ENCODE peak calls at places on chromosomes 3 and 15, in eight cellular contexts. T is HepG2, I is A549, F is endothelial cell of umbilical vein, X is GM12878, V is K562, O is H1, S is HCT116. U is an unnamed sample.

GRCh38 chr3:83034806-83035703 is 1273.6 kb upstream of the GBE1 start:
- DNase-seq in S (no peak), X (no peak), T (no peak), I (no peak), F (no peak), V (no peak), O (no peak), U (no peak)

GRCh38 chr3:42654331-42655201 is 1.1 kb downstream of the ZBTB47 start:
- DNase-seq in O (peak), X (no peak), T (peak), S (no peak), V (peak), I (peak), F (peak), U (peak)

GRCh38 chr3:167887096-167887495 is 151.6 kb downstream of the SERPINI1 start:
- DNase-seq in T (peak), X (no peak), F (no peak), V (no peak), O (no peak), S (no peak), I (peak), U (peak)

GRCh38 chr3:195265363-195265976 is 5.5 kb downstream of the XXYLT1 start:
- DNase-seq in S (no peak), V (no peak), T (no peak), I (no peak), O (peak), F (no peak), X (no peak), U (no peak)

GRCh38 chr3:8768364-8769087 is 887 bp downstream of the OXTR start:
- DNase-seq in O (peak), I (no peak), T (no peak), X (no peak), S (no peak), V (no peak), F (peak), U (no peak)

GRCh38 chr15:57572463-57572862 is 19.2 kb upstream of the MYZAP start:
- DNase-seq in O (no peak), S (no peak), T (no peak), I (no peak), F (no peak), V (no peak), X (no peak), U (no peak)

GRCh38 chr3:22922317-22922716 is 280.8 kb upstream of the UBE2E2 start:
- DNase-seq in X (no peak), V (no peak), F (peak), I (peak), T (no peak), O (no peak), S (no peak), U (peak)

GRCh38 chr3:138412821-138413531 is 21.4 kb upstream of the ESYT3 start:
- DNase-seq in T (no peak), S (no peak), O (no peak), X (no peak), I (peak), V (no peak), F (no peak), U (peak)

GRCh38 chr3:177807150-177807875 is 610.0 kb upstream of the TBL1XR1 start:
- DNase-seq in S (no peak), X (no peak), V (no peak), T (no peak), O (no peak), I (no peak), F (no peak), U (no peak)

GRCh38 chr3:182809523-182809922 is 16.2 kb downstream of the ATP11B start:
- DNase-seq in X (no peak), S (no peak), T (no peak), I (no peak), O (no peak), F (no peak), V (no peak), U (no peak)

GRCh38 chr15:63306480-63307073 is 29.2 kb downstream of the APH1B start:
- DNase-seq in I (no peak), O (peak), V (no peak), F (no peak), T (no peak), X (no peak), S (no peak), U (no peak)

GRCh38 chr3:72444642-72445223 is 403.5 kb downstream of the SHQ1 start:
- DNase-seq in T (no peak), V (no peak), O (no peak), S (no peak), X (no peak), I (no peak), F (no peak), U (peak)

GRCh38 chr15:43526261-43526930 is 9.0 kb downstream of the MAP1A start:
- DNase-seq in X (no peak), S (no peak), F (no peak), I (no peak), V (peak), T (no peak), O (no peak), U (no peak)

GRCh38 chr3:183350164-183350563 is 78.3 kb downstream of the MCF2L2 start:
- DNase-seq in X (no peak), V (no peak), F (no peak), I (no peak), T (no peak), O (no peak), S (no peak), U (no peak)

GRCh38 chr15:70426065-70426821 is 328.5 kb upstream of the TLE3 start:
- DNase-seq in I (no peak), V (no peak), F (no peak), O (no peak), T (no peak), X (no peak), S (no peak), U (peak)

GRCh38 chr15:47409601-47410000 is 307.7 kb upstream of the SEMA6D start:
- DNase-seq in T (no peak), V (no peak), X (no peak), S (no peak), O (no peak), F (no peak), I (no peak), U (peak)

GRCh38 chr3:52234516-52235447 is 4.2 kb downstream of the TWF2 start:
- DNase-seq in O (no peak), T (no peak), I (no peak), V (no peak), X (no peak), F (no peak), S (no peak), U (no peak)
- TF ChIP-seq POLR2A in O (no peak), T (no peak), I (no peak), V (no peak), X (no peak), F (no peak), S (no peak), U (no peak)

GRCh38 chr3:164620423-164620822 is 457.9 kb downstream of the SI start:
- DNase-seq in X (no peak), O (no peak), F (no peak), S (no peak), I (no peak), V (no peak), T (no peak), U (no peak)

GRCh38 chr3:164620956-164621355 is 457.3 kb downstream of the SI start:
- DNase-seq in T (no peak), I (no peak), F (no peak), S (no peak), V (no peak), X (no peak), O (no peak), U (no peak)
- H3K4me2 ChIP-seq in T (no peak), I (no peak), F (no peak), S (no peak), V (no peak), X (no peak), O (no peak), U (no peak)

GRCh38 chr3:131386429-131386926 is 4.9 kb downstream of the NUDT16 start:
- DNase-seq in V (no peak), I (no peak), X (no peak), F (peak), O (no peak), T (no peak), S (no peak), U (no peak)
- TF ChIP-seq POLR2A in V (no peak), I (no peak), X (no peak), F (no peak), O (no peak), T (no peak), S (no peak), U (no peak)

GRCh38 chr15:31483053-31483923 is 156.7 kb downstream of the KLF13 start:
- DNase-seq in F (no peak), I (no peak), V (no peak), S (no peak), X (no peak), T (no peak), O (peak), U (no peak)
- H3K4me2 ChIP-seq in F (no peak), I (no peak), V (no peak), S (no peak), X (peak), T (no peak), O (peak), U (peak)

U was measured in IMR-90.